ENCODE peak calls at places on chromosomes 4 and X, in six cellular contexts. B, S, T, D, L and U are unnamed samples.

GRCh38 chrX:152652467-152652866 is 14.8 kb downstream of the GABRQ start:
- DNase-seq in B (no peak), S (no peak), T (no peak), D (no peak), L (no peak), U (no peak)

GRCh38 chr4:3827616-3828492 is 61.7 kb downstream of the ADRA2C start:
- DNase-seq in B (no peak), S (peak), T (peak), D (peak), L (no peak), U (no peak)

GRCh38 chr4:40305329-40306193 is 29.6 kb upstream of the CHRNA9 start:
- DNase-seq in B (no peak), S (no peak), T (no peak), D (no peak), L (no peak), U (peak)

GRCh38 chr4:182863501-182863900 is 53.7 kb downstream of the DCTD start:
- DNase-seq in B (no peak), S (no peak), T (no peak), D (no peak), L (no peak), U (no peak)

GRCh38 chr4:122733805-122734155 is 1.3 kb downstream of the BBS12 start:
- DNase-seq in B (no peak), S (no peak), T (no peak), D (no peak), L (no peak), U (no peak)

GRCh38 chr4:42280327-42281095 is 116.8 kb upstream of the SHISA3 start:
- DNase-seq in B (no peak), S (no peak), T (peak), D (peak), L (no peak), U (no peak)

GRCh38 chrX:1412551-1413161 is 20.7 kb upstream of the SLC25A6 start:
- DNase-seq in B (no peak), S (peak), T (no peak), D (no peak), L (no peak), U (no peak)

GRCh38 chr4:20487852-20488251 is 212.4 kb upstream of the PACRGL start:
- DNase-seq in B (no peak), S (no peak), T (peak), D (no peak), L (no peak), U (no peak)

GRCh38 chrX:29065477-29065876 is 478.2 kb downstream of the IL1RAPL1 start:
- DNase-seq in B (no peak), S (no peak), T (no peak), D (no peak), L (no peak), U (no peak)

GRCh38 chr4:7939377-7940108 is at the start of gene AFAP1:
- DNase-seq in B (peak), S (peak), T (peak), D (peak), L (peak), U (peak)

GRCh38 chrX:130118941-130119640 is 8.8 kb upstream of the ELF4 start:
- DNase-seq in B (no peak), S (no peak), T (peak), D (peak), L (no peak), U (no peak)

GRCh38 chr4:98006814-98007412 is 136.4 kb downstream of the STPG2 start:
- DNase-seq in B (no peak), S (no peak), T (no peak), D (no peak), L (no peak), U (no peak)

GRCh38 chrX:25968920-25969319 is 169.2 kb upstream of the MAGEB18 start:
- DNase-seq in B (peak), S (no peak), T (no peak), D (no peak), L (no peak), U (no peak)

GRCh38 chr4:10456270-10457254 is 664 bp downstream of the ZNF518B start:
- DNase-seq in B (no peak), S (no peak), T (peak), D (peak), L (peak), U (peak)

GRCh38 chr4:163332526-163333405 is at the start of gene NPY1R:
- DNase-seq in B (peak), S (peak), T (peak), D (peak), L (no peak), U (peak)

GRCh38 chr4:31020363-31020762 is 300.2 kb downstream of the PCDH7 start:
- DNase-seq in B (no peak), S (no peak), T (no peak), D (no peak), L (no peak), U (no peak)

GRCh38 chr4:184612089-184612488 is 37.2 kb downstream of the CASP3 start:
- DNase-seq in B (no peak), S (no peak), T (no peak), D (no peak), L (no peak), U (no peak)

GRCh38 chr4:7943211-7943610 is 3.5 kb upstream of the AFAP1 start:
- DNase-seq in B (no peak), S (peak), T (no peak), D (no peak), L (no peak), U (no peak)

GRCh38 chr4:149555146-149555545 is 260.5 kb downstream of the IQCM start:
- DNase-seq in B (no peak), S (no peak), T (no peak), D (no peak), L (no peak), U (no peak)

GRCh38 chr4:108556166-108556565 is 64.2 kb upstream of the RPL34 start:
- DNase-seq in B (no peak), S (no peak), T (no peak), D (no peak), L (no peak), U (no peak)

GRCh38 chr4:103011378-103012025 is 8.0 kb downstream of the SLC9B1 start:
- DNase-seq in B (peak), S (no peak), T (peak), D (no peak), L (no peak), U (no peak)

GRCh38 chr4:20393486-20394100 is 141.9 kb downstream of the SLIT2 start:
- DNase-seq in B (no peak), S (no peak), T (peak), D (no peak), L (no peak), U (no peak)

GRCh38 chr4:77745792-77746191 is 73.4 kb downstream of the CNOT6L start:
- DNase-seq in B (no peak), S (no peak), T (no peak), D (no peak), L (no peak), U (no peak)

GRCh38 chrX:39725928-39726619 is 371.7 kb downstream of the BCOR start:
- DNase-seq in B (no peak), S (no peak), T (peak), D (peak), L (no peak), U (no peak)

GRCh38 chr4:15118281-15118680 is 116.0 kb downstream of the CPEB2 start:
- DNase-seq in B (no peak), S (no peak), T (peak), D (no peak), L (no peak), U (no peak)

GRCh38 chr4:76993787-76994641 is 44.5 kb downstream of the SEPTIN11 start:
- DNase-seq in B (no peak), S (no peak), T (peak), D (no peak), L (peak), U (peak)

GRCh38 chr4:170589597-170590191 is 499.9 kb upstream of the AADAT start:
- DNase-seq in B (no peak), S (no peak), T (peak), D (no peak), L (no peak), U (peak)